ENCODE peak calls at places on chromosomes 13 and 19, in four cellular contexts. I is cardiac muscle cell; G is cardiac fibroblast; W is CD8-positive, alpha-beta T cell. R is an unnamed sample.

GRCh38 chr13:112260108-112261055 is 115.8 kb upstream of the SPACA7 start:
- DNase-seq in W (no peak), I (no peak), G (no peak), R (no peak)

GRCh38 chr19:19105365-19106060 is 32.8 kb downstream of the TMEM161A start:
- DNase-seq in W (no peak), I (peak; percentile 84), G (peak; percentile 36), R (peak; percentile 68)

GRCh38 chr19:46764817-46765291 is 18.6 kb upstream of the STRN4 start:
- DNase-seq in W (no peak), G (no peak), I (no peak), R (no peak)

GRCh38 chr13:29993196-29993595 is 142.8 kb upstream of the UBL3 start:
- DNase-seq in W (no peak), G (no peak), I (no peak), R (no peak)

GRCh38 chr13:79525458-79525857 is 44.5 kb downstream of the NDFIP2 start:
- DNase-seq in W (no peak), G (no peak), I (peak; percentile 29), R (no peak)

GRCh38 chr13:58994778-58995177 is 1169.0 kb downstream of the DIAPH3 start:
- DNase-seq in I (no peak), G (peak; percentile 9), W (no peak), R (no peak)

GRCh38 chr19:17394891-17395415 is 957 bp upstream of the CCDC194 start:
- DNase-seq in I (peak; percentile 84), W (peak; percentile 43), G (peak; percentile 79), R (peak; percentile 76)

GRCh38 chr19:43809762-43810696 is 7.8 kb upstream of the LYPD5 start:
- DNase-seq in W (no peak), G (peak; percentile 83), I (peak; percentile 72), R (peak; percentile 67)

GRCh38 chr19:46147791-46148288 is at the start of gene IGFL2:
- DNase-seq in W (no peak), I (peak; percentile 14), G (peak; percentile 66), R (no peak)

GRCh38 chr19:8320564-8321066 is 560 bp downstream of the NDUFA7 start:
- DNase-seq in I (no peak), G (peak; percentile 26), W (no peak), R (no peak)

GRCh38 chr13:27257648-27258253 is 6.4 kb downstream of the RPL21 start:
- DNase-seq in W (no peak), I (no peak), G (no peak), R (no peak)

GRCh38 chr13:46603165-46603603 is 50.2 kb downstream of the LRCH1 start:
- DNase-seq in W (no peak), I (peak; percentile 44), G (peak; percentile 51), R (no peak)

GRCh38 chr19:48943081-48943480 is 9.6 kb downstream of the DHDH start:
- DNase-seq in W (no peak), I (no peak), G (no peak), R (no peak)

GRCh38 chr13:46165485-46166220 is 16.3 kb downstream of the LCP1 start:
- DNase-seq in I (no peak), W (no peak), G (peak; percentile 57), R (peak; percentile 30)

GRCh38 chr19:6212403-6213265 is 67.1 kb downstream of the MLLT1 start:
- DNase-seq in I (no peak), G (no peak), W (no peak), R (no peak)

GRCh38 chr19:18408053-18408476 is 10.6 kb upstream of the LRRC25 start:
- DNase-seq in G (no peak), I (no peak), W (no peak), R (no peak)

GRCh38 chr13:48251616-48252081 is 18.6 kb downstream of the ITM2B start:
- DNase-seq in I (peak; percentile 71), W (no peak), G (peak; percentile 69), R (peak; percentile 51)

GRCh38 chr19:47595937-47596336 is 13.0 kb upstream of the BICRA start:
- DNase-seq in G (no peak), I (no peak), W (no peak), R (no peak)

GRCh38 chr13:39038569-39038898 is 278 bp downstream of the NHLRC3 start:
- DNase-seq in W (peak; percentile 41), G (peak; percentile 37), I (no peak), R (peak; percentile 32)

GRCh38 chr13:30576528-30576927 is 41.2 kb upstream of the USPL1 start:
- DNase-seq in I (peak; percentile 62), W (peak; percentile 61), G (peak; percentile 46), R (peak; percentile 63)

GRCh38 chr19:49421039-49421877 is 2.0 kb downstream of the PTH2 start:
- DNase-seq in I (peak; percentile 81), G (peak; percentile 61), W (no peak), R (peak; percentile 53)

GRCh38 chr13:68727788-68728187 is 1379.8 kb upstream of the ATXN8OS start:
- DNase-seq in G (no peak), W (no peak), I (no peak), R (no peak)

GRCh38 chr13:93867481-93867880 is 612.0 kb downstream of the DCT start:
- DNase-seq in W (no peak), I (no peak), G (no peak), R (no peak)

GRCh38 chr19:41998246-41999020 is 4.4 kb upstream of the ATP1A3 start:
- DNase-seq in W (peak; percentile 28), G (peak; percentile 47), I (peak; percentile 45), R (peak; percentile 47)

GRCh38 chr13:74511523-74511922 is 377.3 kb upstream of the KLF12 start:
- DNase-seq in G (no peak), I (no peak), W (no peak), R (no peak)

GRCh38 chr19:51107406-51108065 is 673 bp downstream of the CTU1 start:
- DNase-seq in W (no peak), I (no peak), G (peak; percentile 54), R (no peak)

GRCh38 chr13:29594310-29594709 is 1.2 kb downstream of the SLC7A1 start:
- DNase-seq in W (peak; percentile 24), G (peak; percentile 88), I (peak; percentile 54), R (peak; percentile 86)

GRCh38 chr19:47494729-47495128 is 10.7 kb upstream of the KPTN start:
- DNase-seq in G (no peak), I (no peak), W (no peak), R (no peak)

GRCh38 chr19:13143135-13143534 is 7.0 kb downstream of the STX10 start:
- DNase-seq in G (peak; percentile 88), I (peak; percentile 77), W (no peak), R (peak; percentile 93)

GRCh38 chr19:17794412-17794730 is 567 bp upstream of the B3GNT3 start:
- DNase-seq in I (no peak), G (no peak), W (no peak), R (no peak)

GRCh38 chr13:112253631-112254030 is 122.5 kb upstream of the SPACA7 start:
- DNase-seq in I (no peak), G (no peak), W (no peak), R (no peak)

GRCh38 chr13:27556109-27556508 is 64.2 kb downstream of the LNX2 start:
- DNase-seq in I (peak; percentile 61), G (peak; percentile 88), W (no peak), R (no peak)

GRCh38 chr19:11693505-11694499 is 44.9 kb downstream of the ZNF823 start:
- DNase-seq in G (peak; percentile 74), I (peak; percentile 66), W (no peak), R (peak; percentile 83)

GRCh38 chr19:51131780-51132680 is 7.3 kb downstream of the SIGLEC9 start:
- DNase-seq in G (peak; percentile 75), I (peak; percentile 97), W (peak; percentile 28), R (peak; percentile 98)

GRCh38 chr13:29763426-29764180 is 86.8 kb downstream of the UBL3 start:
- DNase-seq in I (no peak), G (no peak), W (no peak), R (no peak)

GRCh38 chr13:32881792-32882175 is 134.4 kb upstream of the KL start:
- DNase-seq in G (no peak), I (no peak), W (no peak), R (no peak)

GRCh38 chr13:42218576-42218975 is 53.4 kb upstream of the AKAP11 start:
- DNase-seq in W (no peak), I (no peak), G (no peak), R (no peak)

GRCh38 chr13:28626266-28626665 is 32.7 kb upstream of the POMP start:
- DNase-seq in W (no peak), I (no peak), G (no peak), R (no peak)

GRCh38 chr13:77040835-77041234 is 13.9 kb upstream of the FBXL3 start:
- DNase-seq in G (no peak), I (no peak), W (no peak), R (no peak)

GRCh38 chr13:77040076-77040475 is 13.1 kb upstream of the FBXL3 start:
- DNase-seq in G (no peak), W (no peak), I (no peak), R (no peak)

GRCh38 chr13:77042566-77043177 is 15.7 kb upstream of the FBXL3 start:
- DNase-seq in G (no peak), I (no peak), W (no peak), R (no peak)

GRCh38 chr13:77036294-77036693 is 9.3 kb upstream of the FBXL3 start:
- DNase-seq in G (no peak), W (no peak), I (no peak), R (no peak)

DNA sequence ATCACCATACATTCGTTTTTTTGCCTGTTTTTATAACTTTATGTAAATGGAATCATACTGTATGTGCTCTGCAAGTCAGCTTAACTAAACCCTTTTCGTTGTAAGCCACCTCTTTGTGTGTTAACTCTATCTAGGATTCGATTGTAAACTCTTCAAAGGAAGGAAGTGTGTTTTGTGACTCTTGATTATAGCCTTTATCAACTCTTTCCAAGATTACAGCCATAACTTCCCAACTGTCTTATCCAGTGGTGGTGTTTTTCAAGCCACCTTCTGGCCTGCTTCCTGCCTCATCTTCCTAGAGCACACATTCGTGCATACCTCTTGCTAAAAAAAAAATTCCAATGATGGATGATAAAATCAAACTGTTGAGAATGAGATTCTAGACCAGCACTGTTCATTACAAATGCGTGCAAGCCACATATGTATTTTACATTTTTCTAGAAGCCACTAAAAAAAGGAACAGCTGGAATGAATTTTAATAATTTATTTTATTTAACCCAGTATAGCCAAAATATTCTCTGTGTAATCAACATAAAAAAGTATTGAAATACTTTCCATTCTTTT is 12.0 kb upstream of the FBXL3 start:
- DNase-seq in G (no peak), I (no peak), W (no peak), R (no peak)
- TF ChIP-seq CTCF in G (no peak), I (no peak), W (no peak), R (no peak)

GRCh38 chr19:36139473-36140288 is at the start of gene CAPNS1:
- DNase-seq in I (peak; percentile 98), G (peak; percentile 95), W (peak; percentile 94), R (peak; percentile 95)
- TF ChIP-seq CTCF in I (peak; percentile 8), G (no peak), W (peak; percentile 26), R (no peak)

DNA sequence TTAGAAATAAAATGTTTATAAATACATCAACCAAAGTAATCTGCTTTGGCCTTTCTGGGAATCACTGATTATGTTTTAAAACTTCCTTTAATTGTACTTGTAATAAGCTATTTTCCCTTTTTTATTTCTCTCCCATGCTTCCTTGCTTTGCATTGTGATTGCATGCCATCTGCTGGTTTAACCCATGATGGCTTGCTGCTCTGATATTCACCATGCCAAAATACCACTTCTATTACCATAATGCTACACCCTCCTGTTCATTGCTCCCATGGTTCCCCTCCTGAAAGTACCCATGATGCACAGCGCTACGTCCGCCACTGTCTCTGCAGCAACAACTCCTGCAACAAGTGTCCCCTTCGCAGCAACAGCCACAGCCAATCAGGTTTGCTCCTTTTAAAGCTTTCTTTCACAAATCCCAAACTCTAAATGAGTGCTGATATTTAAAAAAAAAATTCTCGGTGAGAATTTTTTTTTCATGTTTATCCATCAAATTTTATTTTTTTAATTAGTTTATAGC is 67.7 kb upstream of the RAP2A start:
- DNase-seq in I (no peak), G (no peak), W (no peak), R (no peak)
- TF ChIP-seq CTCF in I (peak; percentile 11), G (no peak), W (no peak), R (no peak)

GRCh38 chr19:56547535-56547934 is 8.8 kb downstream of the ZFP28 start:
- DNase-seq in I (no peak), W (no peak), G (no peak), R (no peak)
- TF ChIP-seq CTCF in I (no peak), W (no peak), G (peak; percentile 28), R (no peak)

R was measured in fibroblast of villous mesenchyme.